ENCODE peak calls at places on chromosomes 2 and 18, in ten cellular contexts. K is mucosa of descending colon, O is fibroblast of lung, T is foreskin fibroblast, L is HFFc6, R is GM12878, C is kidney epithelial cell, D is fibroblast of mammary gland, V is K562, B is lower leg skin. H is an unnamed sample.

GRCh38 chr2:230348792-230349191 is 21.8 kb downstream of the SP140L start:
- DNase-seq in K (no peak), O (no peak), T (no peak), L (no peak), R (no peak), C (no peak), D (no peak), V (no peak), B (no peak), H (no peak)

GRCh38 chr2:81077396-81077795 is 772.8 kb upstream of the LRRTM1 start:
- DNase-seq in K (no peak), O (no peak), T (no peak), L (no peak), R (no peak), C (no peak), D (no peak), V (no peak), B (no peak), H (no peak)

GRCh38 chr2:237556773-237557632 is 9.4 kb upstream of the PRLH start:
- DNase-seq in K (no peak), O (peak; percentile 67), T (peak; percentile 66), L (no peak), R (peak; percentile 89), C (no peak), D (no peak), V (no peak), B (no peak), H (no peak)

GRCh38 chr18:41371718-41372117 is 583.3 kb upstream of the PIK3C3 start:
- DNase-seq in K (no peak), O (no peak), T (no peak), L (no peak), R (no peak), C (no peak), D (no peak), V (no peak), B (no peak), H (no peak)

GRCh38 chr2:173983414-173983871 is 18.3 kb upstream of the SP3 start:
- DNase-seq in K (no peak), O (peak; percentile 71), T (no peak), L (peak; percentile 10), R (no peak), C (no peak), D (peak; percentile 72), V (no peak), B (no peak), H (no peak)

GRCh38 chr18:13532406-13533075 is 193.8 kb downstream of the FAM210A start:
- DNase-seq in K (no peak), O (no peak), T (no peak), L (no peak), R (no peak), C (no peak), D (no peak), V (no peak), B (no peak), H (no peak)

GRCh38 chr18:13376298-13376840 is 157.8 kb downstream of the LDLRAD4 start:
- DNase-seq in K (no peak), O (no peak), T (no peak), L (no peak), R (no peak), C (no peak), D (no peak), V (no peak), B (peak; percentile 78), H (no peak)

GRCh38 chr2:30232027-30232800 is 880 bp downstream of the LBH start:
- DNase-seq in K (peak; percentile 87), O (peak; percentile 31), T (peak; percentile 49), L (no peak), R (no peak), C (no peak), D (no peak), V (peak; percentile 47), B (peak; percentile 94), H (peak; percentile 66)

GRCh38 chr2:37560241-37560848 is 111.1 kb downstream of the CDC42EP3 start:
- DNase-seq in K (no peak), O (no peak), T (no peak), L (no peak), R (no peak), C (no peak), D (no peak), V (no peak), B (no peak), H (no peak)

GRCh38 chr2:134375935-134376334 is 122.1 kb downstream of the MGAT5 start:
- DNase-seq in K (no peak), O (peak; percentile 73), T (peak; percentile 83), L (peak; percentile 71), R (no peak), C (no peak), D (peak; percentile 73), V (no peak), B (no peak), H (no peak)

GRCh38 chr18:48475635-48476549 is 62.9 kb upstream of the CTIF start:
- DNase-seq in K (no peak), O (peak; percentile 85), T (peak; percentile 84), L (peak; percentile 81), R (peak; percentile 5), C (no peak), D (peak; percentile 78), V (peak; percentile 53), B (no peak), H (no peak)

GRCh38 chr2:175233135-175233719 is 51.7 kb upstream of the ATP5MC3 start:
- DNase-seq in K (no peak), O (peak; percentile 97), T (peak; percentile 74), L (peak; percentile 65), R (no peak), C (no peak), D (peak; percentile 73), V (no peak), B (no peak), H (no peak)

GRCh38 chr2:199606193-199606780 is 148.5 kb upstream of the SATB2 start:
- DNase-seq in K (no peak), O (no peak), T (no peak), L (no peak), R (no peak), C (no peak), D (no peak), V (peak; percentile 12), B (no peak), H (no peak)
- TF ChIP-seq CTCF in K (no peak), O (peak; percentile 50), T (no peak), L (no peak), R (no peak), C (peak; percentile 30), D (peak; percentile 26), V (peak; percentile 24), B (no peak), H (no peak)

DNA sequence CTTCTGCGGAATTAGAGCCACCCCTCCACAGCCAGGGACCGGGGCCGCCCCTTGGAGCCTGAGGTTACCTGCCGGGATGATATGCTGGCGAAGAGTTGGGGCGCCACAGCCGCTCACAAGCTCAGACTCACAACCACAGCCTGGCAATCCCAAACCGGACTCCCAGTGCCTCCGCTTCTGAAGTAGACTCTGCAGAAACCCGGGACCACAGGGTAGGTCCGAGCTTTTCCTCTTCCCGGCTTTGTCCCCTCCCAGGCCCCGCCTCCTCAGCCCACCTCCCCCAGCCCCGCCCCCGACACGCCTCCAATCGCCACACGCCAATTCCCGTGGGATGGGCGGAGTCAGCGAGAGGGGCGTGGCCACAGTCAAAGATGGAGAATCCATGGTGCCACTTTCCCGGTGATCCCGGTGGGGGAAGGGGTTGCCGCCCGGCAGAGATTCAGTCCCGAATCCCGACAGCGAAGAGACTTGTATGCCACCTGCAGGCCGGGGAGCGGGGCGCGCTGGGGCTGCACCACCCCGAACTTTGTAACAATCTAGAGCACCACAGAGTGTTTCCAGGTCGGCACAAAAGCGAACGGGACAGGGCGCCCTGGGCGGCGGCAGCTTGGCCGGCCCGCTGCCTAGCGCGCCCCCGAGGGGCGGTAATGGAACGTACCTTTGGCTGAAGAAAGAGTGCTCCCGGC is at the start of gene IDH1:
- DNase-seq in K (peak; percentile 96), O (peak; percentile 92), T (peak; percentile 98), L (peak; percentile 93), R (peak; percentile 60), C (peak; percentile 56), D (peak; percentile 90), V (peak; percentile 94), B (peak; percentile 99), H (peak; percentile 97)
- TF ChIP-seq CTCF in K (peak; percentile 49), O (peak; percentile 44), T (peak; percentile 56), L (peak; percentile 79), R (peak; percentile 37), C (peak; percentile 56), D (peak; percentile 35), V (peak; percentile 59), B (no peak), H (peak; percentile 29)

DNA sequence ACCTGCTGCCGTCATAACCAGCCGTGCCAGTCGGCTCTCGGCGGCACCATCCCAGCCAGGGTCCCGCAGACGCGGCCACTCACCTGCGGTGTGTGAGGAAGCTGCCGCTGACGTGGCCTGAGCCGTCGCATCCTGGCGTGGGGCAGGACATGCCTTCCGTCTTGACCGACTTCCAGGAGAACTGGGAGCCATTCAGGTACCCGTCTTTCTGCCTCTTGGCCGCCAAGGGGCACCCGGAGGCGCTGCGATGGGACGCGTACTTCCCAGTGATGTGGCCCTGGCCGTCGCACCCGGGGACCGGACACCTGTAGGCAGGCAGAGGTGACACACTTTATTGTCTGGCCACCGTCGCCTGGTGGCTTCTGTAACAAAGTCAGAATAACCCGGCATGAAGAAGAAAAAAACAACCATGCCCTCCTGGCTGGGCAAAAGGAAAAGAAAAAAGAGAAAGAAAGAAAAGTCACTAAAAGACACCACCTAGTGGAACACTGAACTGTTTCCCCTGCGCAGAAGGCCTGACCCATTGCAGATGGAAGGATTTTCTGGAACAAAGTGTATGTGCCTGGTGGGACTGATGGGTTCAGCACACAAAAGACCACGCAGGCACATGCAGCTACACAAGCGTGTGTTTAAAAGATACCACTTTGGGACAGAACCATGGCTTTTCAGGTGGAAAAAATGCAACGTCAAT is 94.9 kb upstream of the PXDN start:
- DNase-seq in K (no peak), O (no peak), T (no peak), L (no peak), R (no peak), C (no peak), D (no peak), V (no peak), B (no peak), H (no peak)
- TF ChIP-seq CTCF in K (no peak), O (no peak), T (no peak), L (peak; percentile 47), R (no peak), C (no peak), D (no peak), V (peak; percentile 16), B (no peak), H (no peak)

GRCh38 chr2:1613078-1613445 is 131.3 kb downstream of the PXDN start:
- DNase-seq in K (no peak), O (no peak), T (no peak), L (no peak), R (no peak), C (no peak), D (no peak), V (no peak), B (peak; percentile 50), H (no peak)

GRCh38 chr2:1614564-1614963 is 129.8 kb downstream of the PXDN start:
- DNase-seq in K (no peak), O (no peak), T (no peak), L (no peak), R (no peak), C (no peak), D (no peak), V (no peak), B (peak; percentile 70), H (no peak)

GRCh38 chr2:1612391-1613077 is 131.8 kb downstream of the PXDN start:
- DNase-seq in K (no peak), O (no peak), T (no peak), L (no peak), R (no peak), C (no peak), D (no peak), V (no peak), B (peak; percentile 66), H (no peak)

GRCh38 chr2:1611886-1612285 is 132.4 kb downstream of the PXDN start:
- DNase-seq in K (no peak), O (no peak), T (no peak), L (no peak), R (no peak), C (no peak), D (no peak), V (no peak), B (peak; percentile 66), H (no peak)

GRCh38 chr2:1613731-1614354 is 130.5 kb downstream of the PXDN start:
- DNase-seq in K (no peak), O (no peak), T (peak; percentile 55), L (no peak), R (no peak), C (no peak), D (peak; percentile 90), V (no peak), B (peak; percentile 77), H (no peak)
- TF ChIP-seq CTCF in K (no peak), O (peak; percentile 17), T (no peak), L (peak; percentile 35), R (no peak), C (peak; percentile 6), D (peak; percentile 25), V (no peak), B (no peak), H (no peak)

H was measured in left lung.